ENCODE peak calls at places on chromosome 13, in four cellular contexts. D, T, F and H are unnamed samples. For H4K20me1, the result is how much of the 10 kb centered on the place peaks cover.

GRCh38 chr13:63501702-63502101 is 2086.1 kb upstream of the PCDH20 start:
- DNase-seq in D (no peak), T (no peak), F (no peak), H (peak)

GRCh38 chr13:33487575-33488243 is 202.2 kb upstream of the STARD13 start:
- DNase-seq in D (peak), T (no peak), F (peak), H (peak)

GRCh38 chr13:80131204-80131603 is 209.7 kb downstream of the SPRY2 start:
- DNase-seq in D (no peak), T (no peak), F (no peak), H (peak)

GRCh38 chr13:111344471-111345191 is 24.2 kb downstream of the TEX29 start:
- DNase-seq in D (no peak), T (peak), F (peak), H (peak)

GRCh38 chr13:113129921-113130750 is 7.5 kb downstream of the F10 start:
- DNase-seq in D (no peak), T (no peak), F (no peak), H (no peak)

GRCh38 chr13:44373601-44374347 is at the start of gene SERP2:
- DNase-seq in D (no peak), T (no peak), F (no peak), H (no peak)

GRCh38 chr13:50979187-50979586 is 69.6 kb downstream of the RNASEH2B start:
- DNase-seq in D (no peak), T (no peak), F (no peak), H (no peak)

GRCh38 chr13:74891610-74892009 is 590.4 kb downstream of the TBC1D4 start:
- DNase-seq in D (no peak), T (no peak), F (no peak), H (peak)

GRCh38 chr13:60143775-60144174 is 20.0 kb downstream of the DIAPH3 start:
- DNase-seq in D (no peak), T (no peak), F (no peak), H (no peak)
- H4K20me1 ChIP-seq in D (under half), T (under half), F (under half), H (under half)

DNA sequence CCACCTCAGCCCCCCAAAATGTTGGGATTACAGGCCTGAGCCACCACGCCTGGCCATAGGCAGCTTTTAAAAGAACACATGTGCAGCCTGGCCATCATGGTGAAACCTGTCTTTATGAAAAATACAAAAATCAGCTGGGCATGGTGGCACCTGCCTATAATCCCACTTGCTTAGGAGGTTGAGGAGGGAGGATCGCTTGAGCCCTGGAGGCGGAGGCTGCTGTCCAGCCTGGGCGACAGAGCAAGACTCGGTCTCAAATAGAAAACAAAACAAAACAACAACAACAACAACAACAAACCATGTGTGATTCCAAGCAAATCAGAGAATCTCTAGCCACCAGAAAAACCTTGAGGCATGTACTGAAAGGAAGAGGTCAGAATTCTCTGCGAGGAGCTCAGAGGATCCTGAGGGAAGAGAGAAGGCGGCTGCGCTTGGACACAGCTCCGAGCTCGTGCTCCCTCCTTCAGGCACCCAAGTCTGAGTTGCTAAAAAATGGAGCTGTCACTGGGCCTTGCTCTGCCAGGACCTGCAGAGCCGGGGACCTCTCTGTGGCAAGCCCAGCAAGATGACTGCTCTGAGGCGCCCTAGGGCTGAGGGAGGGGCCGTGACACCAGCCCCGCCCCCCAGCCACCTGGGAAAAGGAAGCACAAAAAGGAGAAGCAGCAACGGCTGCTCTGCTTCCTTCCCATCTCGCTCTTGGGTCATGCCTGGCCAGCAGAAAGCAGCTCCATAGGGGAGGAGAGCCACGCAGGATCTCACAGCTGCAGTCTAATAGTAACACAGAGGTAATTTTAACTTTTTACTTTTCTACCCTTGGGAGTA is at the start of gene ARL11:
- DNase-seq in D (peak), T (peak), F (no peak), H (no peak)
- TF ChIP-seq BHLHE40 in D (no peak), T (no peak), F (no peak), H (no peak)

GRCh38 chr13:98514268-98514667 is 62.6 kb downstream of the STK24 start:
- DNase-seq in D (no peak), T (no peak), F (no peak), H (no peak)
- H4K20me1 ChIP-seq in D (under half), T (under half), F (under half), H (under half)

GRCh38 chr13:99500839-99501134 is 485 bp upstream of the TM9SF2 start:
- DNase-seq in D (no peak), T (no peak), F (no peak), H (no peak)

GRCh38 chr13:99505814-99506269 is 4.6 kb downstream of the TM9SF2 start:
- DNase-seq in D (no peak), T (no peak), F (no peak), H (peak)

GRCh38 chr13:99501135-99501951 is at the start of gene TM9SF2:
- DNase-seq in D (peak), T (peak), F (peak), H (peak)

GRCh38 chr13:99498304-99499161 is 2.7 kb upstream of the TM9SF2 start:
- DNase-seq in D (peak), T (peak), F (peak), H (peak)

GRCh38 chr13:99501952-99502310 is 659 bp downstream of the TM9SF2 start:
- DNase-seq in D (no peak), T (no peak), F (no peak), H (peak)
- TF ChIP-seq BHLHE40 in D (no peak), T (no peak), F (no peak), H (no peak)

GRCh38 chr13:41054919-41055619 is 6.2 kb upstream of the WBP4 start:
- DNase-seq in D (no peak), T (no peak), F (peak), H (no peak)
- H4K20me1 ChIP-seq in D (under half), T (under half), F (half or more), H (half or more)

DNA sequence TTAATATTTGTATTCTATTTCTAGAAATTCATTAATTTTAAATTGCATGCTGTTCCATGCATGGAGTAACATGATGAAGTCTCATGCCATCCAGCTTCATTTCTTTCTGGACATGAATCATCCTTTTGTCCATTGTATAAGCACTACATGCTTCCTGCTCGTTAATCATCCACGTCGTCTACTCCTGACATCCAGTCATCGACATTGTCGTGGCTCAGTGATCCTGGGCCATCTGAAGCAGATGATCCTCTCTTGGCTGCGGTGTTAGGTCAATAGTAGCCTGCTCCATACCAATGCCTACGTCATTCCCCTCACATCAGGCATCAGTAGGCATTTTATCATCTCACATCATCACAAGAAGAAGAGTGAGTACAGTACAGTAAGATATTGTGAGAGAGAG is 8.0 kb upstream of the MYO16 start:
- DNase-seq in D (no peak), T (no peak), F (no peak), H (no peak)
- TF ChIP-seq BHLHE40 in D (no peak), T (no peak), F (no peak), H (no peak)

GRCh38 chr13:84684804-84685203 is 802.5 kb upstream of the SLITRK1 start:
- DNase-seq in D (no peak), T (no peak), F (no peak), H (peak)
- H4K20me1 ChIP-seq in D (under half), T (under half), F (under half), H (under half)